ENCODE peak calls at places on chromosomes 13 and 19, in ten cellular contexts. R is BJ, U is fibroblast of mammary gland, N is ovary, O is spleen, H is WERI-Rb-1, M is left ventricle myocardium inferior, X is suprapubic skin, V is tibial nerve, L is dorsolateral prefrontal cortex. B is an unnamed sample.

GRCh38 chr19:344625-345319 is at the start of gene MIER2:
- DNase-seq in R (no peak), H (peak), L (peak), O (peak), U (peak), N (peak), M (peak), V (peak), X (peak), B (no peak)

GRCh38 chr13:68697551-68697950 is 1410.1 kb upstream of the ATXN8OS start:
- DNase-seq in R (no peak), V (no peak), O (no peak), N (no peak), L (no peak), X (no peak), M (no peak), U (no peak), H (peak), B (no peak)

GRCh38 chr13:21759911-21760310 is 89.0 kb downstream of the FGF9 start:
- DNase-seq in U (no peak), V (no peak), L (no peak), M (no peak), H (no peak), O (no peak), N (no peak), R (no peak), X (no peak), B (no peak)

GRCh38 chr13:111652676-111653075 is 332.2 kb downstream of the TEX29 start:
- DNase-seq in H (no peak), N (no peak), X (no peak), O (no peak), V (no peak), U (no peak), L (no peak), M (no peak), R (no peak), B (no peak)

GRCh38 chr19:3381701-3382372 is 15.5 kb downstream of the NFIC start:
- DNase-seq in R (no peak), O (no peak), H (no peak), N (peak), M (no peak), V (no peak), L (no peak), U (peak), X (no peak), B (no peak)

GRCh38 chr13:29946093-29946492 is 95.7 kb upstream of the UBL3 start:
- DNase-seq in L (no peak), U (no peak), N (no peak), M (no peak), R (no peak), X (no peak), H (no peak), V (no peak), O (no peak), B (no peak)

GRCh38 chr13:28100149-28101121 is at the start of gene FLT3:
- DNase-seq in M (peak), N (no peak), O (peak), L (peak), H (peak), X (no peak), V (no peak), U (peak), R (no peak), B (no peak)

GRCh38 chr19:8251025-8251472 is 41.9 kb downstream of the CERS4 start:
- DNase-seq in V (peak), H (no peak), R (no peak), X (peak), N (peak), U (peak), M (peak), L (peak), O (no peak), B (no peak)

GRCh38 chr19:42224940-42225717 is 5.0 kb downstream of the ZNF526 start:
- DNase-seq in M (no peak), L (no peak), R (no peak), H (no peak), O (no peak), U (no peak), N (no peak), X (no peak), V (no peak), B (no peak)

GRCh38 chr19:42216653-42217521 is 590 bp downstream of the DEDD2 start:
- DNase-seq in X (peak), O (peak), R (no peak), V (no peak), H (peak), M (peak), L (peak), U (peak), N (peak), B (no peak)

GRCh38 chr19:42220751-42221097 is 612 bp downstream of the ZNF526 start:
- DNase-seq in H (no peak), O (no peak), N (no peak), U (no peak), X (no peak), L (no peak), V (no peak), R (no peak), M (no peak), B (no peak)

GRCh38 chr19:42217522-42218442 is at the start of gene DEDD2:
- DNase-seq in L (peak), V (peak), N (peak), X (peak), U (peak), H (peak), M (peak), O (peak), R (peak), B (peak)

GRCh38 chr19:42219812-42220750 is at the start of gene ZNF526:
- DNase-seq in O (peak), H (peak), X (peak), M (peak), V (peak), R (peak), L (peak), U (peak), N (peak), B (peak)
- H3K4me3 ChIP-seq in O (peak), H (peak), X (peak), M (peak), V (peak), R (peak), L (peak), U (peak), N (peak), B (peak)

DNA sequence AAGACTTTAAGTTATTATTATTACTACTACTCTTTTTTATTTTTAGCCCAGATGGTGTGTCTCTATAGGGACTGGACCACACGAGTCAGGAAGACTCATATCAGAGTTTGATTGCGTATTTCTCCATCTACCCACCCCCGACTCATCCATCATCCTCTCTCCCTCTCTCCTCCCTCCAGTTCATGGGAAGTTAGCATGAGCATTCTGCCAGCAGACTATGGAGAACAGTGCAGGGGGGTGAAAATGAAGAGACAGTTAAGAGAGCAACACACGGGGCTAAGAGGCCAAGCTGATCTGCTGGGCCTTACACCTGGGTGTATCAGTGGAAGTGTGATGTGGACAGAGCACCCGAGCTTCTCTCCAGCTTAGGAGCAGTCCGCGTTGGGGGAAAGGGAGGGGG is 95.0 kb downstream of the UQCRFS1 start:
- DNase-seq in N (no peak), R (no peak), X (no peak), L (no peak), O (no peak), U (peak), M (no peak), H (no peak), V (no peak), B (no peak)
- TF ChIP-seq CTCF in N (no peak), R (no peak), X (no peak), L (no peak), O (no peak), U (no peak), M (no peak), H (no peak), V (no peak), B (no peak)

DNA sequence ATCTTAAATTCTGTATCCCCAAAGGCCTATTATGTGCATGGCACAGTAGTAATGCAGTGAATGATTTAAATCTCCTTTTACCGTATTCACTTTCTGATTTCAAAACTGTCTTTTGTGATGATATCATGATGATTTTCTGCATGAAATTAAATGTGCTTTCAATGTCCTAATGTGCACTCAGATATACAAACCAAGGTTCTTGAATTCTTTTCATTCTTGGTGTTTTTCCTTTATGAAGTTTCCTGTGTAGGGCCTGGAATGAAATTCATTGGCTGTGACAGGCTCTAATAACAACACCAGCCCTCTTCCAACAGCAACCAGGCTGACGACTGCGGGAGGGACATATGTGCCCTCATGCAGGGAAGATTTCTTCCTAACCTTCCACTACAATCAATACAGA is 1052.0 kb downstream of the DIAPH3 start:
- DNase-seq in H (no peak), R (peak), X (no peak), V (no peak), L (no peak), N (no peak), O (no peak), M (no peak), U (peak), B (no peak)
- H3K4me3 ChIP-seq in H (no peak), R (no peak), X (no peak), V (no peak), L (no peak), N (no peak), O (no peak), M (no peak), U (no peak), B (no peak)

DNA sequence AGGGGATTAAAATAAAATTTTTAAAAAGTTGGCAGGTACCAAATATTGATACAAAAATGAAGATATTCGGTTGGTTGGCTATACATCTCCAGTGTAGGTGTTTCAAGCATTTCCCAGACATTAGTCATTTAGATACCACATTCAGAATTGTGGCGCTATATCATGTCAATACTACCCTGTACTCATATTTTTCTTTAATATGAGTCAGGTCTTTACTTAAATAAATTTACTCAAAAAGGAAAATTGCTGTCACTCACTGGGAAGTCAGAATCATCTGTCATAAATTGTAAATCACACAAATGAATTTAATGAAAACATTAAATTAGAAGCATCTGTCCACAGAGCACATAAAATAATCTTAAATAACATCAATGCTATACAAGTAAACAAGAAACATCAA is 134.2 kb downstream of the TSHZ3 start:
- DNase-seq in L (no peak), X (no peak), O (no peak), M (no peak), H (no peak), V (no peak), R (no peak), U (peak), N (no peak), B (no peak)
- TF ChIP-seq CTCF in L (no peak), X (no peak), O (no peak), M (no peak), H (no peak), V (no peak), R (no peak), U (no peak), N (no peak), B (no peak)

B was measured in AG09309.